ENCODE peak calls at places on chromosomes 6 and 20, in six cellular contexts. R is H54, U is fibroblast of mammary gland, Y is GM12865, Q is T follicular helper cell, T is NCI-H1436. G is an unnamed sample.

GRCh38 chr20:20740595-20740994 is 28.2 kb upstream of the RALGAPA2 start:
- DNase-seq in T (no peak), Q (no peak), U (no peak), Y (no peak), R (no peak), G (no peak)

GRCh38 chr20:61535091-61535490 is 283.0 kb downstream of the CDH4 start:
- DNase-seq in U (no peak), R (no peak), T (no peak), Q (no peak), Y (no peak), G (no peak)

GRCh38 chr6:124434416-124434815 is 527.8 kb upstream of the RNF217 start:
- DNase-seq in U (peak; percentile 3), R (no peak), T (no peak), Y (no peak), Q (no peak), G (no peak)

GRCh38 chr6:30722280-30723112 is 2.3 kb downstream of the TUBB start:
- DNase-seq in T (peak; percentile 73), Y (peak; percentile 84), Q (peak; percentile 76), R (no peak), U (peak; percentile 76), G (peak; percentile 82)

GRCh38 chr6:75235271-75235670 is 8.3 kb downstream of the COX7A2 start:
- DNase-seq in Q (no peak), Y (no peak), T (no peak), R (no peak), U (no peak), G (no peak)

GRCh38 chr6:142902636-142903053 is 42.3 kb downstream of the HIVEP2 start:
- DNase-seq in U (peak; percentile 98), Y (peak; percentile 83), R (peak; percentile 25), Q (peak; percentile 76), T (no peak), G (no peak)

GRCh38 chr20:35561268-35561667 is 19.4 kb downstream of the ERGIC3 start:
- DNase-seq in U (peak; percentile 34), Q (no peak), Y (peak; percentile 65), T (peak; percentile 53), R (peak; percentile 69), G (peak; percentile 64)

GRCh38 chr6:146543211-146543939 is at the start of gene RAB32:
- DNase-seq in R (peak; percentile 63), U (peak; percentile 91), T (no peak), Y (peak; percentile 55), Q (no peak), G (peak; percentile 99)

GRCh38 chr6:125415921-125416320 is 114.2 kb upstream of the HDDC2 start:
- DNase-seq in Q (no peak), Y (no peak), T (no peak), R (no peak), U (peak; percentile 21), G (no peak)

GRCh38 chr6:33595001-33595846 is 15.1 kb upstream of the BAK1 start:
- DNase-seq in U (peak; percentile 62), R (no peak), Y (no peak), Q (no peak), T (no peak), G (no peak)

GRCh38 chr20:62734881-62735280 is 26.2 kb downstream of the NTSR1 start:
- DNase-seq in Q (no peak), T (no peak), U (no peak), Y (no peak), R (no peak), G (peak; percentile 28)

GRCh38 chr6:163750436-163751031 is 336.0 kb downstream of the QKI start:
- DNase-seq in Y (no peak), R (no peak), Q (no peak), U (no peak), T (no peak), G (peak; percentile 26)

GRCh38 chr6:145319605-145320004 is 415.7 kb downstream of the EPM2A start:
- DNase-seq in U (no peak), Y (no peak), Q (no peak), R (no peak), T (no peak), G (no peak)

GRCh38 chr20:22106308-22106938 is 401.0 kb downstream of the PAX1 start:
- DNase-seq in Y (no peak), U (peak; percentile 63), R (no peak), T (peak; percentile 19), Q (no peak), G (no peak)

GRCh38 chr20:47851774-47852173 is 66.5 kb upstream of the SULF2 start:
- DNase-seq in Q (no peak), Y (no peak), U (no peak), T (no peak), R (no peak), G (no peak)

GRCh38 chr6:16150098-16150497 is 21.2 kb downstream of the MYLIP start:
- DNase-seq in T (no peak), R (no peak), Y (no peak), U (no peak), Q (no peak), G (no peak)

GRCh38 chr6:4913705-4914411 is 90.0 kb downstream of the RPP40 start:
- DNase-seq in Y (no peak), T (no peak), R (no peak), Q (no peak), U (no peak), G (no peak)

GRCh38 chr6:10411131-10411914 is 3.6 kb downstream of the TFAP2A start:
- DNase-seq in R (no peak), Q (no peak), Y (no peak), U (no peak), T (no peak), G (peak; percentile 82)